ENCODE peak calls at places on chromosomes 7 and 10, in eight cellular contexts. Z, O, I, L, K, R, E and Y are unnamed samples.

GRCh38 chr7:95772771-95773581 is 622 bp downstream of the DYNC1I1 start:
- DNase-seq in Z (peak), O (peak), I (peak), L (no peak), K (no peak), R (peak), E (no peak), Y (peak)

GRCh38 chr10:93751832-93752231 is 5.9 kb upstream of the LGI1 start:
- DNase-seq in Z (no peak), O (peak), I (peak), L (no peak), K (no peak), R (no peak), E (peak), Y (peak)

GRCh38 chr7:155610633-155611193 is 33.7 kb upstream of the RBM33 start:
- DNase-seq in Z (no peak), O (no peak), I (no peak), L (no peak), K (no peak), R (no peak), E (no peak), Y (no peak)

GRCh38 chr10:103666109-103666508 is 172.6 kb downstream of the NEURL1 start:
- DNase-seq in Z (no peak), O (peak), I (peak), L (no peak), K (no peak), R (no peak), E (peak), Y (peak)

GRCh38 chr10:43931308-43931930 is 282.7 kb upstream of the ZNF32 start:
- DNase-seq in Z (no peak), O (peak), I (peak), L (no peak), K (no peak), R (no peak), E (no peak), Y (no peak)

GRCh38 chr7:95737828-95738505 is 34.4 kb upstream of the DYNC1I1 start:
- DNase-seq in Z (no peak), O (no peak), I (no peak), L (no peak), K (no peak), R (no peak), E (no peak), Y (no peak)

GRCh38 chr7:88317422-88317821 is 10.7 kb upstream of the STEAP4 start:
- DNase-seq in Z (no peak), O (no peak), I (no peak), L (no peak), K (no peak), R (no peak), E (no peak), Y (no peak)

GRCh38 chr10:126375926-126376554 is 12.2 kb downstream of the ADAM12 start:
- DNase-seq in Z (no peak), O (no peak), I (no peak), L (no peak), K (no peak), R (no peak), E (no peak), Y (no peak)

GRCh38 chr10:11050301-11051000 is 32.8 kb downstream of the CELF2 start:
- DNase-seq in Z (no peak), O (no peak), I (no peak), L (no peak), K (no peak), R (no peak), E (no peak), Y (no peak)

GRCh38 chr10:129694633-129695356 is 227.8 kb downstream of the MGMT start:
- DNase-seq in Z (peak), O (peak), I (no peak), L (no peak), K (no peak), R (peak), E (no peak), Y (no peak)

GRCh38 chr7:126501617-126502016 is 751.1 kb downstream of the GRM8 start:
- DNase-seq in Z (no peak), O (no peak), I (no peak), L (no peak), K (no peak), R (no peak), E (no peak), Y (no peak)

GRCh38 chr10:1402016-1402820 is 335.1 kb downstream of the ADARB2 start:
- DNase-seq in Z (peak), O (no peak), I (no peak), L (no peak), K (no peak), R (no peak), E (no peak), Y (no peak)

GRCh38 chr10:28291881-28292297 is 11.0 kb downstream of the MPP7 start:
- DNase-seq in Z (no peak), O (peak), I (peak), L (no peak), K (no peak), R (no peak), E (no peak), Y (no peak)

GRCh38 chr7:44415047-44415446 is 75.4 kb downstream of the NUDCD3 start:
- DNase-seq in Z (no peak), O (no peak), I (peak), L (no peak), K (no peak), R (no peak), E (no peak), Y (no peak)

GRCh38 chr10:43202224-43202656 is 64.0 kb downstream of the CSGALNACT2 start:
- DNase-seq in Z (peak), O (peak), I (peak), L (no peak), K (peak), R (peak), E (peak), Y (peak)

GRCh38 chr10:497289-497688 is 192.2 kb downstream of the DIP2C start:
- DNase-seq in Z (peak), O (no peak), I (no peak), L (no peak), K (peak), R (peak), E (no peak), Y (no peak)

GRCh38 chr7:36910401-36910800 is 186.1 kb upstream of the AOAH start:
- DNase-seq in Z (no peak), O (no peak), I (no peak), L (no peak), K (no peak), R (no peak), E (no peak), Y (no peak)

GRCh38 chr10:60399343-60399742 is 9.7 kb upstream of the ANK3 start:
- DNase-seq in Z (no peak), O (no peak), I (no peak), L (no peak), K (no peak), R (no peak), E (no peak), Y (no peak)

GRCh38 chr7:108097703-108098102 is 32.5 kb downstream of the LAMB4 start:
- DNase-seq in Z (no peak), O (no peak), I (peak), L (no peak), K (no peak), R (no peak), E (no peak), Y (peak)

GRCh38 chr10:27914888-27915287 is 84.0 kb downstream of the ODAD2 start:
- DNase-seq in Z (no peak), O (no peak), I (no peak), L (no peak), K (no peak), R (no peak), E (no peak), Y (no peak)

GRCh38 chr10:76040107-76040829 is 608.8 kb downstream of the LRMDA start:
- DNase-seq in Z (no peak), O (no peak), I (no peak), L (no peak), K (no peak), R (no peak), E (no peak), Y (no peak)
- TF ChIP-seq CTCF in Z (no peak), O (peak), I (peak), L (no peak), K (peak), R (no peak), E (peak), Y (peak)

GRCh38 chr7:26291699-26292538 is at the start of gene SNX10:
- DNase-seq in Z (no peak), O (no peak), I (no peak), L (peak), K (peak), R (peak), E (peak), Y (peak)
- TF ChIP-seq CTCF in Z (no peak), O (peak), I (no peak), L (peak), K (no peak), R (peak), E (no peak), Y (no peak)

DNA sequence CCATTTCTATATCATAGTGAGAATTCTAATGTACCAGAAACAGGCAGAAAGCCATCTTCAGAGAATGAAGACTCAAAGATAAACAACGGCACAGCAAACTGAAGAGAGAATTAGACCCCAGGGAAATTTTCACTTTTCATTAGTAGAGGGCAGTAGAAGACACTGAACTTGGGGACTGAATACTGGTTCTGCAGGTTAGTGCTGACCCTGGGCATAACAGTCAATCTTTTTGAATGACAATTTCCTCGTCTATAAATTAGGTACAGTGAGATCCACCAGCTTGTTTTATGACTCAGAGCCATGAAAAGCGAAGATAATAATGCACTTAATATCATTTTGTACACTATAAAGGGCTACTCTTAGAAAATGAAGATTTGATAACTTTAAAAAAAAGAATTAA is 13.7 kb downstream of the FKBP14 start:
- DNase-seq in Z (no peak), O (no peak), I (no peak), L (no peak), K (no peak), R (no peak), E (no peak), Y (no peak)
- TF ChIP-seq CTCF in Z (no peak), O (no peak), I (no peak), L (no peak), K (no peak), R (no peak), E (no peak), Y (no peak)

DNA sequence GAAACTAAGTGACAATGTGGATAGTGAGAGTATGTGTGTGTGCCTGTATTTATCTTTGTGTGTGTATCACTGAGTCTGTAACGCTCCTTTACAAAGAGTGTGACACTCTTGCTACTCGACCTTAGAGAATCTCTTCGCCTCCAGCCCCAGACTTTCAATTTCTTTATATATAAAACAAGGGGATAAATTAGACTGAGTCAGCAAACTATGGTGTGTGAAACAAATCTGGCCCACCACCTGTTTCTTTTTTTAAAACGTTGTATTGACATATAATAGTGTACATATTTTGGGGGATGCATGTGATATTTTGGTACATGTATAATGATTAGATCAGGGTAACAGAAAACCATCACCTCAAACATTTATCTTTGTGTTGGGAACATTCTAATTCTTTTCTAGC is 240.5 kb downstream of the KCNMA1 start:
- DNase-seq in Z (no peak), O (no peak), I (no peak), L (no peak), K (no peak), R (no peak), E (no peak), Y (no peak)
- TF ChIP-seq CTCF in Z (no peak), O (no peak), I (no peak), L (no peak), K (no peak), R (no peak), E (no peak), Y (no peak)

DNA sequence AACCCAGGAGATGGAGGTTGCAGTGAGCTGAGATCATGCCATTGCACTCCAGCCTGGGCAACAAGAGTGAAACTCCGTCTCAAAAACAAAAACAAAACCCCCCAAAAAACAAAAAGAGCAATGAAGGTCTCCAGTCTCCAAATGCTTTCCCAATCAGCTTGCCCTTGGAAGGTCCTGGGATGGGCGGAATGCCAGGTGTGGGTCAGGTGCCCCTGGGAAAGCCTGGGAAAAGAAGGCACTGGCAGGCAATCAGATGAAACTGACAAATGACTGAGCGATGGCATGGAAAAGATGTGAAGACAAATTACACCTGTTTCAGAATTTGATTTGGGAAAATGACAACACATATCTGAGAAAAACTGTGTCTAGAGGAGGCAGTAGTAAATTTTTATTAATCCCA is 210.4 kb upstream of the IMMP2L start:
- DNase-seq in Z (no peak), O (no peak), I (no peak), L (no peak), K (no peak), R (no peak), E (no peak), Y (peak)
- TF ChIP-seq CTCF in Z (no peak), O (no peak), I (no peak), L (no peak), K (no peak), R (no peak), E (no peak), Y (no peak)

GRCh38 chr7:129144095-129144833 is at the start of gene TSPAN33:
- DNase-seq in Z (peak), O (peak), I (peak), L (no peak), K (peak), R (peak), E (peak), Y (peak)

GRCh38 chr7:129143724-129144094 is 798 bp upstream of the TSPAN33 start:
- DNase-seq in Z (no peak), O (no peak), I (no peak), L (no peak), K (no peak), R (no peak), E (no peak), Y (no peak)

GRCh38 chr7:129147723-129148122 is 3.2 kb downstream of the TSPAN33 start:
- DNase-seq in Z (no peak), O (no peak), I (no peak), L (no peak), K (no peak), R (no peak), E (no peak), Y (no peak)

GRCh38 chr7:129146237-129146979 is 1.9 kb downstream of the TSPAN33 start:
- DNase-seq in Z (no peak), O (no peak), I (no peak), L (peak), K (no peak), R (no peak), E (no peak), Y (no peak)

DNA sequence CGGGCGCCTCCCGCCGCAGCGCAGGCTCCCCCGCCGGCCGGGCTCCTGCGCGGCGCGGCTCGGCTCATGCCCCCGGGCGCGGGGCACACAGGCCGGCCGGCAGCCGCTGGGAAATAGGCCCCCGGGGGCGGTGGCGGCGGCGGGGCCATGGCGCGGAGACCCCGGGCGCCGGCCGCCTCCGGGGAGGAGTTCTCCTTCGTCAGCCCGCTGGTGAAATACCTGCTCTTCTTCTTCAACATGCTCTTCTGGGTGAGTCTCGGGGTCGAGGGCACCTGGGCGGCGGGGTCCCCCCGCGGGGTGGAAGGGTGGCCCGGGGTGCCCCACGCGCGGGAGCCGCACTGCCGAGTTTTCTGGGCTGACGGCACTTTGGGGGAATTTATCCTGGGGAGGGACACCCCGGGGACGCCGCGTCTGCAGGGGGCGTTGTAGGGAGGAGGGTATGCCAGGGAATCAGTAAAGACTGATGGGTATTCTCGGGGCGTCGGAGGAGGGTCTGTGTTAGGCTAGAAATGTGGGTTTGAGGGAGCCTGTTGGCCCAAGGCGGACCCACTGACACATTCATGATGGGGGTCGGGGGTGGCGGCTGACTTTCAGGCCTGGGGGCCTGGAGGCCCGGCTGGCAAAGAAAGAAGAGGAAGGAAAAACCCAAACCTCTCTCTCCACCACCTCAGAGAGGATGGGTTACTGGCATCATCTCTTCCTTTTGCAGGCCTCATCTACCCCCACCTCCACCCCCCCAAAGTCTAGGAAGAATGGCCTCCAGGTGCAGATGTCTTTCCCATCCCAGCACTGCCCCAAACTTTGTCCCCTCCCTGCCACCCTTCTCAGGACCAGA is 544 bp downstream of the TSPAN33 start:
- DNase-seq in Z (no peak), O (no peak), I (no peak), L (no peak), K (no peak), R (no peak), E (no peak), Y (no peak)
- TF ChIP-seq CTCF in Z (no peak), O (no peak), I (no peak), L (peak), K (no peak), R (no peak), E (peak), Y (no peak)